ENCODE peak calls at places on chromosomes 5 and 9, in four cellular contexts. One of them, this sample, is unnamed. For H3K27me3 and H3K4me1, the result is how much of the 10 kb centered on the place peaks cover.

GRCh38 chr5:150138551-150139265 is 16.9 kb downstream of the PDGFRB start:
- DNase-seq in left ventricle myocardium inferior: peak
- DNase-seq in body of pancreas: no peak
- DNase-seq in CD8-positive, alpha-beta T cell: no peak
- DNase-seq in this sample: no peak

GRCh38 chr9:117187498-117187897 is 227.4 kb downstream of the ASTN2 start:
- DNase-seq in CD8-positive, alpha-beta T cell: no peak
- DNase-seq in body of pancreas: no peak
- DNase-seq in left ventricle myocardium inferior: no peak
- DNase-seq in this sample: no peak

GRCh38 chr5:159049844-159050318 is 49.8 kb downstream of the EBF1 start:
- DNase-seq in CD8-positive, alpha-beta T cell: no peak
- DNase-seq in left ventricle myocardium inferior: no peak
- DNase-seq in body of pancreas: no peak
- DNase-seq in this sample: peak

GRCh38 chr5:177454397-177455035 is 7.9 kb downstream of the PRR7 start:
- DNase-seq in CD8-positive, alpha-beta T cell: peak
- DNase-seq in left ventricle myocardium inferior: peak
- DNase-seq in body of pancreas: peak
- DNase-seq in this sample: peak

GRCh38 chr9:16217933-16218830 is 652.3 kb downstream of the BNC2 start:
- DNase-seq in CD8-positive, alpha-beta T cell: no peak
- DNase-seq in left ventricle myocardium inferior: no peak
- DNase-seq in body of pancreas: no peak
- DNase-seq in this sample: no peak

GRCh38 chr5:140117523-140117922 is 3.6 kb downstream of the PURA start:
- DNase-seq in CD8-positive, alpha-beta T cell: no peak
- DNase-seq in left ventricle myocardium inferior: no peak
- DNase-seq in body of pancreas: no peak
- DNase-seq in this sample: no peak

GRCh38 chr5:142717582-142718215 is 31.8 kb upstream of the FGF1 start:
- DNase-seq in CD8-positive, alpha-beta T cell: no peak
- DNase-seq in body of pancreas: no peak
- DNase-seq in left ventricle myocardium inferior: no peak
- DNase-seq in this sample: peak

GRCh38 chr9:18324928-18325327 is 149.0 kb upstream of the ADAMTSL1 start:
- DNase-seq in left ventricle myocardium inferior: no peak
- DNase-seq in body of pancreas: no peak
- DNase-seq in CD8-positive, alpha-beta T cell: no peak
- DNase-seq in this sample: no peak

GRCh38 chr5:59069438-59070079 is 486.7 kb downstream of the RAB3C start:
- DNase-seq in body of pancreas: no peak
- DNase-seq in left ventricle myocardium inferior: no peak
- DNase-seq in CD8-positive, alpha-beta T cell: no peak
- DNase-seq in this sample: peak

GRCh38 chr9:95302471-95302870 is 15.0 kb downstream of the FANCC start:
- DNase-seq in body of pancreas: no peak
- DNase-seq in CD8-positive, alpha-beta T cell: no peak
- DNase-seq in left ventricle myocardium inferior: no peak
- DNase-seq in this sample: no peak

GRCh38 chr5:69368458-69369368 is 607 bp downstream of the AK6 start:
- DNase-seq in body of pancreas: no peak
- DNase-seq in CD8-positive, alpha-beta T cell: no peak
- DNase-seq in left ventricle myocardium inferior: no peak
- DNase-seq in this sample: no peak

GRCh38 chr9:97038909-97039781 is at the start of gene CTSV:
- DNase-seq in left ventricle myocardium inferior: peak
- DNase-seq in body of pancreas: peak
- DNase-seq in CD8-positive, alpha-beta T cell: peak
- DNase-seq in this sample: peak

GRCh38 chr9:114413909-114414308 is 26.1 kb upstream of the AKNA start:
- DNase-seq in left ventricle myocardium inferior: no peak
- DNase-seq in CD8-positive, alpha-beta T cell: no peak
- DNase-seq in body of pancreas: no peak
- DNase-seq in this sample: no peak

GRCh38 chr9:101455656-101456235 is 20.2 kb upstream of the ALDOB start:
- DNase-seq in CD8-positive, alpha-beta T cell: no peak
- DNase-seq in body of pancreas: no peak
- DNase-seq in left ventricle myocardium inferior: no peak
- DNase-seq in this sample: no peak

GRCh38 chr5:115601709-115602584 is at the start of gene TICAM2:
- DNase-seq in body of pancreas: peak
- DNase-seq in CD8-positive, alpha-beta T cell: peak
- DNase-seq in left ventricle myocardium inferior: peak
- DNase-seq in this sample: no peak

GRCh38 chr5:111016801-111017200 is 54.7 kb upstream of the TSLP start:
- DNase-seq in left ventricle myocardium inferior: no peak
- DNase-seq in body of pancreas: no peak
- DNase-seq in CD8-positive, alpha-beta T cell: no peak
- DNase-seq in this sample: peak

GRCh38 chr5:145791866-145792265 is 43.3 kb downstream of the PRELID2 start:
- DNase-seq in body of pancreas: no peak
- DNase-seq in left ventricle myocardium inferior: no peak
- DNase-seq in CD8-positive, alpha-beta T cell: no peak
- DNase-seq in this sample: no peak

GRCh38 chr9:133122167-133122550 is 1.1 kb upstream of the RALGDS start:
- DNase-seq in left ventricle myocardium inferior: no peak
- DNase-seq in CD8-positive, alpha-beta T cell: no peak
- DNase-seq in body of pancreas: no peak
- DNase-seq in this sample: no peak

GRCh38 chr5:38600334-38601045 is 44.0 kb upstream of the LIFR start:
- DNase-seq in body of pancreas: no peak
- DNase-seq in CD8-positive, alpha-beta T cell: no peak
- DNase-seq in left ventricle myocardium inferior: no peak
- DNase-seq in this sample: no peak

GRCh38 chr5:82406200-82406773 is 128.1 kb upstream of the RPS23 start:
- DNase-seq in body of pancreas: no peak
- DNase-seq in CD8-positive, alpha-beta T cell: no peak
- DNase-seq in left ventricle myocardium inferior: no peak
- DNase-seq in this sample: peak

GRCh38 chr5:11038772-11039171 is 277.7 kb upstream of the DAP start:
- DNase-seq in body of pancreas: no peak
- DNase-seq in left ventricle myocardium inferior: no peak
- DNase-seq in CD8-positive, alpha-beta T cell: no peak
- DNase-seq in this sample: no peak

GRCh38 chr9:93302586-93303257 is 118.8 kb downstream of the WNK2 start:
- DNase-seq in CD8-positive, alpha-beta T cell: peak
- DNase-seq in left ventricle myocardium inferior: no peak
- DNase-seq in body of pancreas: peak
- DNase-seq in this sample: no peak

GRCh38 chr9:133087429-133088145 is 25.8 kb downstream of the CEL start:
- DNase-seq in body of pancreas: peak
- DNase-seq in CD8-positive, alpha-beta T cell: no peak
- DNase-seq in left ventricle myocardium inferior: no peak
- DNase-seq in this sample: no peak

GRCh38 chr9:136661641-136662325 is 933 bp upstream of the EGFL7 start:
- DNase-seq in body of pancreas: no peak
- DNase-seq in CD8-positive, alpha-beta T cell: no peak
- DNase-seq in left ventricle myocardium inferior: no peak
- DNase-seq in this sample: no peak
- H3K27me3 ChIP-seq in body of pancreas: under half
- H3K27me3 ChIP-seq in CD8-positive, alpha-beta T cell: under half
- H3K27me3 ChIP-seq in left ventricle myocardium inferior: under half
- H3K27me3 ChIP-seq in this sample: under half

GRCh38 chr9:3507395-3508077 is 18.3 kb downstream of the RFX3 start:
- DNase-seq in body of pancreas: no peak
- DNase-seq in left ventricle myocardium inferior: no peak
- DNase-seq in CD8-positive, alpha-beta T cell: no peak
- DNase-seq in this sample: no peak
- H3K4me1 ChIP-seq in body of pancreas: under half
- H3K4me1 ChIP-seq in left ventricle myocardium inferior: under half
- H3K4me1 ChIP-seq in CD8-positive, alpha-beta T cell: under half
- H3K4me1 ChIP-seq in this sample: under half

DNA sequence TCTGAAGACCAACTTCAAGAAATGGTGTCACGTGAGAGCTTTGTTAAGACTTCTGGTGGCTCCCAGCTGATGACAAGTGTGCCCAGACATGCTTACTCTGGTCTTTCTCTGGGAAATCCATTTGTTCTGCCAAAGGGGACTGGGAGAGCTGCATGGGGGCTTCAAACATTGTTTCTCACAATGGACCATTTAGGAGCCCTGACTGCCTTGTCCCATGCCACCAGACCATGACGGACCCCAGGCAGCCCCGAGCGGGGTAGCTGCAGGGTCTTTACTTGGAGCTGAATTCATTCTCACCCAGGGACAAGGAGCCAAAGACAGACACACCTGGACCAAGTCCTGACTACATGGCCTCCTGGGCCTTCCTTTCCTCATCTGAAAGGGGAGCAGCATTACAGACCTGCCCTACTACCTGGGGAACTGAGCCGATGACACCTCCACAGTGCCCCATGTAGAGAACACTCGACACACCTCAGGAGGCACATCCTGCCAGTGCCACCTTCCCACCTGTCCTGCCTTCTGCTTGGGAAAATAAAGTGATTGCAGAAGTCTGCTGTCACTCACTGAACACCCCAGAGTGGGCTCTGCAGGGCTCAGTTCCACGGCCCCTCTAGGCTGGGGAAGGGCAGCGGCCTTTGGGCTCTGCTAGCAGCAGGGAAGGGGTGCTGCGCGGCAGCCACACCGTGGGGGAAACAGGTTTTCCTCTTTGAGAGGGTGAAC is 169.0 kb downstream of the DAB2IP start:
- DNase-seq in CD8-positive, alpha-beta T cell: no peak
- DNase-seq in left ventricle myocardium inferior: no peak
- DNase-seq in body of pancreas: no peak
- DNase-seq in this sample: no peak
- H3K27me3 ChIP-seq in CD8-positive, alpha-beta T cell: under half
- H3K27me3 ChIP-seq in left ventricle myocardium inferior: under half
- H3K27me3 ChIP-seq in body of pancreas: under half
- H3K27me3 ChIP-seq in this sample: under half

GRCh38 chr9:14211564-14211963 is 102.4 kb downstream of the NFIB start:
- DNase-seq in CD8-positive, alpha-beta T cell: no peak
- DNase-seq in left ventricle myocardium inferior: no peak
- DNase-seq in body of pancreas: no peak
- DNase-seq in this sample: no peak
- H3K4me1 ChIP-seq in CD8-positive, alpha-beta T cell: under half
- H3K4me1 ChIP-seq in left ventricle myocardium inferior: half or more
- H3K4me1 ChIP-seq in body of pancreas: half or more
- H3K4me1 ChIP-seq in this sample: half or more

This sample was measured in foreskin keratinocyte.